ENCODE peak calls at places on chromosome 7, in nine cellular contexts. Z, C, U, J, Y, V, I, G and L are unnamed samples.

GRCh38 chr7:77877800-77878199 is 79.2 kb downstream of the PHTF2 start:
- DNase-seq in Z (no peak), C (no peak), U (no peak), J (no peak), Y (no peak), V (no peak), I (no peak), G (no peak), L (no peak)

GRCh38 chr7:30717181-30717580 is 34.8 kb upstream of the INMT start:
- DNase-seq in Z (no peak), C (no peak), U (no peak), J (no peak), Y (no peak), V (peak), I (no peak), G (no peak), L (no peak)

GRCh38 chr7:68706291-68706690 is 892.0 kb upstream of the AUTS2 start:
- DNase-seq in Z (no peak), C (no peak), U (no peak), J (peak), Y (no peak), V (no peak), I (no peak), G (no peak), L (peak)

GRCh38 chr7:40162516-40162915 is 27.7 kb downstream of the SUGCT start:
- DNase-seq in Z (no peak), C (no peak), U (no peak), J (no peak), Y (no peak), V (no peak), I (no peak), G (no peak), L (no peak)

GRCh38 chr7:36312064-36312914 is 77.4 kb upstream of the ANLN start:
- DNase-seq in Z (peak), C (no peak), U (peak), J (no peak), Y (peak), V (no peak), I (no peak), G (no peak), L (peak)

GRCh38 chr7:93812061-93812460 is 78.5 kb downstream of the TFPI2 start:
- DNase-seq in Z (no peak), C (no peak), U (no peak), J (no peak), Y (no peak), V (no peak), I (no peak), G (no peak), L (no peak)

GRCh38 chr7:66330961-66331360 is 125.8 kb downstream of the TPST1 start:
- DNase-seq in Z (peak), C (no peak), U (no peak), J (peak), Y (peak), V (no peak), I (no peak), G (peak), L (no peak)

GRCh38 chr7:37480642-37481041 is 32.0 kb upstream of the ELMO1 start:
- DNase-seq in Z (no peak), C (no peak), U (no peak), J (peak), Y (no peak), V (no peak), I (no peak), G (no peak), L (no peak)

GRCh38 chr7:54541941-54542618 is at the start of gene VSTM2A:
- DNase-seq in Z (no peak), C (no peak), U (no peak), J (no peak), Y (no peak), V (no peak), I (no peak), G (no peak), L (no peak)

GRCh38 chr7:17915796-17916195 is 24.5 kb downstream of the SNX13 start:
- DNase-seq in Z (no peak), C (no peak), U (no peak), J (no peak), Y (no peak), V (no peak), I (no peak), G (no peak), L (no peak)

GRCh38 chr7:130180571-130180971 is 24.6 kb downstream of the TMEM209 start:
- DNase-seq in Z (no peak), C (no peak), U (no peak), J (no peak), Y (no peak), V (peak), I (peak), G (no peak), L (no peak)

GRCh38 chr7:22771194-22771593 is 44.2 kb downstream of the IL6 start:
- DNase-seq in Z (no peak), C (no peak), U (no peak), J (no peak), Y (no peak), V (no peak), I (no peak), G (no peak), L (no peak)

GRCh38 chr7:44142028-44142427 is 896 bp upstream of the MYL7 start:
- DNase-seq in Z (no peak), C (no peak), U (no peak), J (no peak), Y (no peak), V (no peak), I (no peak), G (no peak), L (no peak)

GRCh38 chr7:3979956-3980643 is 679.0 kb downstream of the SDK1 start:
- DNase-seq in Z (peak), C (no peak), U (no peak), J (no peak), Y (no peak), V (no peak), I (no peak), G (no peak), L (no peak)

GRCh38 chr7:81402227-81402626 is 367.6 kb downstream of the HGF start:
- DNase-seq in Z (no peak), C (no peak), U (no peak), J (peak), Y (no peak), V (no peak), I (no peak), G (no peak), L (no peak)

GRCh38 chr7:84547326-84547725 is 352.7 kb upstream of the SEMA3A start:
- DNase-seq in Z (no peak), C (no peak), U (no peak), J (no peak), Y (no peak), V (no peak), I (no peak), G (no peak), L (no peak)

GRCh38 chr7:44698046-44698580 is 50.5 kb upstream of the ZMIZ2 start:
- DNase-seq in Z (no peak), C (no peak), U (no peak), J (no peak), Y (no peak), V (no peak), I (no peak), G (no peak), L (no peak)

GRCh38 chr7:5283421-5284303 is 919 bp downstream of the SLC29A4 start:
- DNase-seq in Z (no peak), C (no peak), U (no peak), J (no peak), Y (no peak), V (no peak), I (no peak), G (no peak), L (no peak)

GRCh38 chr7:2927592-2927991 is 83.5 kb upstream of the GNA12 start:
- DNase-seq in Z (no peak), C (no peak), U (peak), J (no peak), Y (peak), V (no peak), I (no peak), G (no peak), L (no peak)